ENCODE peak calls at places on chromosomes 3 and 15, in four cellular contexts. X, S, W and A are unnamed samples.

GRCh38 chr3:148556664-148557063 is 141.0 kb upstream of the AGTR1 start:
- DNase-seq in S (no peak), W (no peak), X (no peak), A (no peak)

GRCh38 chr3:10713656-10714055 is 102.4 kb upstream of the SLC6A11 start:
- DNase-seq in W (no peak), S (no peak), X (no peak), A (no peak)

GRCh38 chr3:151766454-151766853 is 32.7 kb downstream of the AADACL2 start:
- DNase-seq in X (peak; percentile 78), W (no peak), S (no peak), A (no peak)

GRCh38 chr15:62931650-62932049 is 110.9 kb upstream of the TPM1 start:
- DNase-seq in X (no peak), W (no peak), S (no peak), A (no peak)

GRCh38 chr3:48687220-48687678 is 1.5 kb upstream of the NCKIPSD start:
- DNase-seq in S (no peak), X (no peak), W (no peak), A (no peak)

GRCh38 chr3:86793786-86794185 is 197.2 kb downstream of the VGLL3 start:
- DNase-seq in S (no peak), X (peak; percentile 98), W (no peak), A (peak; percentile 92)

GRCh38 chr15:79653533-79653932 is 221.4 kb downstream of the MINAR1 start:
- DNase-seq in X (no peak), S (no peak), W (no peak), A (no peak)

GRCh38 chr15:59550520-59550919 is 61.1 kb upstream of the GCNT3 start:
- DNase-seq in S (no peak), X (no peak), W (no peak), A (no peak)

GRCh38 chr3:197183582-197183981 is 114.8 kb downstream of the DLG1 start:
- DNase-seq in X (no peak), S (no peak), W (no peak), A (no peak)

GRCh38 chr3:64489361-64490044 is 198.3 kb downstream of the ADAMTS9 start:
- DNase-seq in W (no peak), S (peak; percentile 72), X (no peak), A (no peak)

GRCh38 chr3:28598165-28598564 is 249.5 kb upstream of the AZI2 start:
- DNase-seq in S (no peak), W (no peak), X (no peak), A (no peak)

GRCh38 chr3:123724306-123724705 is 139.5 kb upstream of the HACD2 start:
- DNase-seq in W (no peak), X (peak; percentile 45), S (no peak), A (no peak)
- TF ChIP-seq CTCF in W (no peak), X (peak; percentile 33), S (no peak), A (peak; percentile 34)

DNA sequence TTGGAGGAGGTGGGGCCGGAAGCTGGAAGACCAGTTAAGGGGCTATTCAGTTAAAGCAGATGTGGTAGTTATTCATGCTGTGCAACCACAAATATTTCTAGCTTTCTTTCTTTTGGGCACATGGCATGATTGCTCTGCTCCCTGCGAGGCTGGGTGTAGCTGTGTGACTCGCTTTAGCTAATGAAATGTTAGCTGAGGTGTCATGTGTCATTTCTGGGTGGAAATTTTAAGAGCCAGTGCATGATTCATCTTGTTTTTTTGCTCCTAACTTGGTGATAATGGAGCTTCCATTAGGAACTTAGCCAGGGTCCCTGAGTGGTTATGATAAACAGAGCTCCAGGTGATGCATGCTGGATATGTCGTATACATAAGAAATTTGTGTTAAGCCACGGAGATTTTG is 300.6 kb downstream of the SATB1 start:
- DNase-seq in X (peak; percentile 59), S (no peak), W (no peak), A (peak; percentile 34)
- H3K4me3 ChIP-seq in X (no peak overlapping the region), S (no peak overlapping the region), W (no peak overlapping the region), A (no peak overlapping the region)

GRCh38 chr3:60579734-60580133 is 671.5 kb downstream of the FHIT start:
- DNase-seq in S (no peak), X (peak; percentile 83), W (no peak), A (peak; percentile 90)

GRCh38 chr3:60578936-60579335 is 672.3 kb downstream of the FHIT start:
- DNase-seq in S (no peak), X (no peak), W (no peak), A (no peak)

GRCh38 chr3:60584250-60584649 is 667.0 kb downstream of the FHIT start:
- DNase-seq in S (no peak), X (no peak), W (no peak), A (peak; percentile 54)

GRCh38 chr3:60580826-60581225 is 670.4 kb downstream of the FHIT start:
- DNase-seq in W (no peak), X (no peak), S (no peak), A (no peak)

GRCh38 chr3:60582285-60582684 is 669.0 kb downstream of the FHIT start:
- DNase-seq in S (no peak), W (no peak), X (peak; percentile 36), A (no peak)
- TF ChIP-seq CTCF in S (no peak), W (no peak), X (no peak), A (no peak)

DNA sequence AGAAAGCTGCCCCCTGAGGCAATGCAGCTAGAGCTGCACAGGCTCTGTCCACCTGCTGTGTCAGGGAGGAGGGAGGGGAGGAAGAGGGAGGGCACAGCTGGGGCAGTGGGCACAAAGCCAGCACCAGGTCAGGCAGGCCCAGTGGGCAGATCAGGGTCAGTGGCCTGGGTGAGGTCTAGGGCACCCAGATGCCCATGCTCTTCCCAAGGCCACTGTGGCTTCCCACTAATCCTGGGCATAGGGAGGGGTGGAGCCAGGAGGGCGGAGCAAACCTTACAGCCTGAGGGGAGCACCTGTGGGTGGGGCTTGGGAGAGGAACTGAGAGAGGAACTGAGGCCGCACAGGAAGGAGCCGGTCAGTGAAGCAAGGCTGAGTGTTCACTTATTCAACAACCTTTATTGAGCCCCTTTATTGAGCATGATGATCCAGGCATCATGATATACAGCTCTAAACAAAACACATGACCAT is 55.1 kb downstream of the RHCG start:
- DNase-seq in S (no peak), W (no peak), X (no peak), A (no peak)
- H3K4me3 ChIP-seq in S (no peak overlapping the region), W (no peak overlapping the region), X (no peak overlapping the region), A (no peak overlapping the region)

GRCh38 chr3:51538459-51539290 is at the start of gene RAD54L2:
- DNase-seq in W (peak; percentile 81), S (peak; percentile 87), X (peak; percentile 85), A (no peak)
- TF ChIP-seq CTCF in W (peak; percentile 45), S (no peak), X (no peak), A (peak; percentile 33)

GRCh38 chr3:170355738-170356595 is 1.5 kb upstream of the SKIL start:
- DNase-seq in X (peak; percentile 66), S (peak; percentile 35), W (no peak), A (no peak)
- H3K4me3 ChIP-seq in X (peak overlapping the region; percentile 51), S (peak overlapping the region; percentile 99), W (no peak overlapping the region), A (peak overlapping the region; percentile 56)